ENCODE peak calls at places on chromosomes 16 and 17, in nine cellular contexts. J is transverse colon, N is A549, L is sigmoid colon, Z is tibial nerve, B is SK-N-SH, U is HepG2, S is esophagus muscularis mucosa, I is ovary. K is an unnamed sample.
A peak's percentile ranks its signal among the peaks of the same experiment; 100 is the strongest.

GRCh38 chr17:39920218-39921210 is 2.1 kb upstream of the GSDMB start:
- DNase-seq in J (no peak), N (no peak), L (no peak), Z (no peak), B (no peak), U (no peak), S (no peak), I (no peak), K (no peak)

GRCh38 chr17:40121886-40122465 is at the start of gene MSL1:
- DNase-seq in J (peak; percentile 91), N (peak; percentile 91), L (peak; percentile 95), Z (peak; percentile 82), B (peak; percentile 98), U (peak; percentile 70), S (peak; percentile 96), I (peak; percentile 93), K (peak; percentile 90)

GRCh38 chr16:75305364-75306101 is 54.1 kb upstream of the BCAR1 start:
- DNase-seq in J (peak; percentile 90), N (peak; percentile 97), L (peak; percentile 90), Z (no peak), B (peak; percentile 54), U (peak; percentile 99), S (no peak), I (peak; percentile 58), K (peak; percentile 78)

GRCh38 chr17:71845354-71845753 is 275.5 kb upstream of the SOX9 start:
- DNase-seq in J (no peak), N (no peak), L (no peak), Z (no peak), B (no peak), U (no peak), S (no peak), I (no peak), K (no peak)

GRCh38 chr17:19642373-19642893 is 6.1 kb upstream of the ALDH3A2 start:
- DNase-seq in J (no peak), N (no peak), L (no peak), Z (no peak), B (no peak), U (no peak), S (no peak), I (no peak), K (no peak)

GRCh38 chr17:35901776-35902175 is 21.6 kb upstream of the CCL5 start:
- DNase-seq in J (no peak), N (no peak), L (no peak), Z (no peak), B (no peak), U (no peak), S (no peak), I (no peak), K (no peak)

GRCh38 chr16:90027611-90028010 is 8.4 kb upstream of the DBNDD1 start:
- DNase-seq in J (no peak), N (no peak), L (no peak), Z (no peak), B (no peak), U (no peak), S (no peak), I (no peak), K (no peak)

GRCh38 chr16:81457326-81458133 is 12.9 kb downstream of the CMIP start:
- DNase-seq in J (no peak), N (peak; percentile 95), L (no peak), Z (no peak), B (no peak), U (peak; percentile 89), S (no peak), I (no peak), K (no peak)

GRCh38 chr16:48384982-48385271 is 286 bp downstream of the SIAH1 start:
- DNase-seq in J (no peak), N (no peak), L (no peak), Z (no peak), B (no peak), U (no peak), S (no peak), I (no peak), K (no peak)

GRCh38 chr17:61314368-61315078 is 85.1 kb upstream of the TBX2 start:
- DNase-seq in J (no peak), N (no peak), L (no peak), Z (no peak), B (peak; percentile 69), U (no peak), S (no peak), I (peak; percentile 50), K (peak; percentile 58)

GRCh38 chr16:4369006-4369766 is 2.5 kb upstream of the VASN start:
- DNase-seq in J (no peak), N (no peak), L (no peak), Z (no peak), B (peak; percentile 82), U (no peak), S (no peak), I (no peak), K (no peak)

GRCh38 chr17:48928876-48929811 is 15.5 kb downstream of the SNF8 start:
- DNase-seq in J (no peak), N (no peak), L (no peak), Z (no peak), B (no peak), U (no peak), S (no peak), I (no peak), K (no peak)

GRCh38 chr16:53864819-53865491 is 161.0 kb downstream of the FTO start:
- DNase-seq in J (no peak), N (peak; percentile 4), L (no peak), Z (no peak), B (no peak), U (peak; percentile 25), S (no peak), I (no peak), K (no peak)
- TF ChIP-seq EP300 in J (no peak), N (no peak), L (no peak), Z (no peak), B (no peak), U (no peak), S (no peak), I (no peak), K (no peak)

GRCh38 chr16:743794-744500 is 3.1 kb upstream of the CIAO3 start:
- DNase-seq in J (no peak), N (no peak), L (no peak), Z (no peak), B (peak; percentile 61), U (no peak), S (no peak), I (no peak), K (no peak)
- TF ChIP-seq CTCF in J (no peak), N (no peak), L (no peak), Z (no peak), B (peak; percentile 27), U (peak; percentile 6), S (no peak), I (no peak), K (no peak)

GRCh38 chr17:54971147-54971546 is 2.6 kb downstream of the STXBP4 start:
- DNase-seq in J (no peak), N (no peak), L (no peak), Z (no peak), B (no peak), U (peak; percentile 73), S (no peak), I (no peak), K (no peak)

GRCh38 chr17:54972406-54973138 is 4.0 kb downstream of the STXBP4 start:
- DNase-seq in J (no peak), N (no peak), L (no peak), Z (no peak), B (no peak), U (peak; percentile 61), S (no peak), I (no peak), K (no peak)

GRCh38 chr17:54977744-54978143 is 9.2 kb downstream of the STXBP4 start:
- DNase-seq in J (no peak), N (no peak), L (no peak), Z (no peak), B (no peak), U (no peak), S (no peak), I (no peak), K (no peak)

GRCh38 chr17:54976316-54976715 is 7.8 kb downstream of the STXBP4 start:
- DNase-seq in J (no peak), N (no peak), L (no peak), Z (no peak), B (no peak), U (no peak), S (no peak), I (no peak), K (no peak)

DNA sequence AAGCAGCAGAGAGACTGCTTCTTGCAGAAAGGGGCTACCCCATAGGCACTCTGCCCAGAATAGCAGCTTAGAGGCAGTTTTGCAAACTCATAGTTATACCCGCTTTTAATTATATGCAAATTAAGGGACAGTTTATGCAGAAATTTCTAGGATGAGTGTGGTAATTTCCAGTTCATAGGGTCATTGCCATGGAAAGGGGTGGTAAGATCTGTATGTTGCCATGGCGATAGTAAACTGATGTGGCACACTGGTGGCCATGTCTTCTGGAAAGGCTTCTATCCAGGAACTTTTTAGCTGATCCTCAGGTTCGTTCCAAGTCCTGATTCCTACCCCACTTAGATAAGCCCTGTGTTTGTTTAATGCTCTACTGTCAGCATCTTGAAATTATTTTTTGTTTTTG is 6.2 kb downstream of the STXBP4 start:
- DNase-seq in J (no peak), N (no peak), L (no peak), Z (no peak), B (no peak), U (no peak), S (no peak), I (no peak), K (no peak)
- TF ChIP-seq EP300 in J (no peak), N (no peak), L (no peak), Z (no peak), B (no peak), U (no peak), S (no peak), I (no peak), K (no peak)

GRCh38 chr17:28335201-28335958 is at the start of the genes IFT20 and TNFAIP1:
- DNase-seq in J (peak; percentile 98), N (peak; percentile 98), L (peak; percentile 100), Z (peak; percentile 97), B (peak; percentile 95), U (peak; percentile 99), S (peak; percentile 100), I (peak; percentile 98), K (peak; percentile 98)
- TF ChIP-seq CTCF in J (no peak), N (no peak), L (no peak), Z (no peak), B (no peak), U (peak; percentile 49), S (no peak), I (peak; percentile 17), K (no peak)

DNA sequence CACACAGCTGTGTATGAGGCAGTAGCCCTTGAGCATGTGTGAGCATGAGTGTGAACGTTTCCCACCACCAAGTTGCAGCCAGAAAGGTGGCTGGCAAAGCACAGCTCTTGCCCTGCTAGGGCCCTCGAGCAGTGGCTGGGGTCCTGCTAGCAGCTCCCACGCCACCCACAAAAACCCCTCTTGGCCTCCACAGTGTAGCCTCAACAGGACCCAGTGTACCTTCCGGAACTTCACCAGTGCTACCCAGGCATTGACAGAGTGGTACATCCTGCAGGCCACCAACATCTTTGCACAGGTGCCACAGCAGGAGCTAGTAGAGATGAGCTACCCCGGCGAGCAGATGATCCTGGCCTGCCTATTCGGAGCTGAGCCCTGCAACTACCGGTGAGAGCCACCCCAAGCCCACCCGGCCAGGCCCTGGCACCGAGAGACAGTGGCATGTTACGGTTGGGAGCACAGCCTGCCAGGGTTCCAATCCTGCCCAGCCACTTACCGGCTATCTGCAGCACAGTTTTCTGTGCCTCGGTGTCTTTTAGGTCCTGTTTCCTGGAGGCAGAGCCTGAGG is 53.1 kb downstream of the SCNN1B start:
- DNase-seq in J (no peak), N (no peak), L (peak; percentile 44), Z (no peak), B (no peak), U (no peak), S (no peak), I (no peak), K (no peak)
- TF ChIP-seq EP300 in J (no peak), N (no peak), L (no peak), Z (no peak), B (no peak), U (no peak), S (no peak), I (no peak), K (no peak)

GRCh38 chr16:10594312-10594950 is 14.0 kb upstream of the EMP2 start:
- DNase-seq in J (peak; percentile 93), N (no peak), L (no peak), Z (no peak), B (no peak), U (no peak), S (no peak), I (no peak), K (peak; percentile 79)
- TF ChIP-seq CTCF in J (peak; percentile 5), N (no peak), L (no peak), Z (no peak), B (no peak), U (peak; percentile 55), S (no peak), I (no peak), K (no peak)

K was measured in stomach.